ENCODE peak calls at places on chromosomes 4 and X, in seven cellular contexts. E is LoVo, W is HEK293T, S is astrocyte, H is renal cortical epithelial cell, A is sciatic nerve, B is tibial artery. T is an unnamed sample.

GRCh38 chr4:82774711-82775171 is 23.9 kb downstream of the SCD5 start:
- DNase-seq in S (peak; percentile 85), H (peak; percentile 93), E (no peak), A (no peak), B (no peak), W (no peak), T (peak; percentile 87)

GRCh38 chr4:16684083-16684482 is 214.4 kb downstream of the LDB2 start:
- DNase-seq in B (no peak), W (no peak), E (no peak), S (peak; percentile 64), A (no peak), H (no peak), T (peak; percentile 66)

GRCh38 chr4:23234716-23235115 is 542.0 kb downstream of the GBA3 start:
- DNase-seq in H (peak; percentile 83), B (no peak), W (no peak), S (peak; percentile 60), E (no peak), A (no peak), T (peak; percentile 67)

GRCh38 chrX:104084534-104085277 is 8.7 kb upstream of the TMSB15C start:
- DNase-seq in E (no peak), B (no peak), H (no peak), W (no peak), A (no peak), S (no peak), T (no peak)

GRCh38 chrX:70001269-70001668 is 48.5 kb downstream of the AWAT2 start:
- DNase-seq in H (no peak), A (no peak), B (no peak), E (no peak), S (no peak), W (no peak), T (no peak)

GRCh38 chr4:76250962-76251361 is 559 bp upstream of the FAM47E start:
- DNase-seq in S (no peak), W (no peak), A (no peak), H (no peak), E (no peak), B (no peak), T (peak; percentile 1)

GRCh38 chrX:129654652-129655546 is at the start of gene APLN:
- DNase-seq in H (no peak), A (peak; percentile 80), E (peak; percentile 5), S (peak; percentile 17), W (peak; percentile 68), B (peak; percentile 72), T (peak; percentile 42)

GRCh38 chr4:155570661-155571060 is 96.0 kb upstream of the GUCY1A1 start:
- DNase-seq in B (no peak), E (no peak), H (no peak), A (no peak), W (no peak), S (no peak), T (no peak)

GRCh38 chr4:110527156-110527555 is 51.2 kb downstream of the ENPEP start:
- DNase-seq in H (no peak), B (no peak), E (no peak), A (no peak), S (no peak), W (no peak), T (no peak)

GRCh38 chr4:180363817-180364216 is 1879.4 kb upstream of the TENM3 start:
- DNase-seq in S (no peak), W (no peak), E (no peak), B (no peak), H (no peak), A (no peak), T (no peak)

GRCh38 chr4:86685401-86685800 is 91.3 kb downstream of the PTPN13 start:
- DNase-seq in W (no peak), A (no peak), H (peak; percentile 51), S (peak; percentile 5), B (no peak), E (peak; percentile 16), T (peak; percentile 49)

GRCh38 chr4:673349-674091 is 556 bp downstream of the ATP5ME start:
- DNase-seq in S (no peak), B (no peak), W (peak; percentile 51), A (no peak), E (no peak), H (no peak), T (no peak)

GRCh38 chrX:17560385-17560784 is 176.9 kb upstream of the SCML1 start:
- DNase-seq in H (no peak), A (no peak), W (no peak), S (no peak), E (no peak), B (no peak), T (no peak)

GRCh38 chr4:169009281-169010124 is 552 bp downstream of the CBR4 start:
- DNase-seq in H (peak; percentile 33), E (peak; percentile 49), A (peak; percentile 81), S (peak; percentile 35), W (peak; percentile 51), B (peak; percentile 79), T (peak; percentile 70)

GRCh38 chr4:132275583-132276121 is 873.4 kb upstream of the PCDH10 start:
- DNase-seq in E (no peak), S (no peak), W (no peak), B (no peak), H (peak; percentile 2), A (no peak), T (no peak)

GRCh38 chr4:68907788-68908700 is 43.6 kb downstream of the UGT2A3 start:
- DNase-seq in E (no peak), A (no peak), W (no peak), S (no peak), B (no peak), H (peak; percentile 45), T (peak; percentile 5)

GRCh38 chr4:2462218-2462991 is 6.5 kb upstream of the RNF4 start:
- DNase-seq in B (peak; percentile 75), S (peak; percentile 69), H (peak; percentile 11), W (peak; percentile 78), E (peak; percentile 61), A (peak; percentile 74), T (peak; percentile 75)

GRCh38 chr4:6972375-6972650 is 62.7 kb downstream of the TBC1D14 start:
- DNase-seq in S (no peak), B (no peak), A (no peak), H (no peak), W (no peak), E (no peak), T (no peak)

GRCh38 chr4:85039526-85039925 is 73.0 kb upstream of the WDFY3 start:
- DNase-seq in A (no peak), S (peak; percentile 22), B (no peak), H (peak; percentile 86), W (no peak), E (peak; percentile 79), T (peak; percentile 47)

GRCh38 chr4:42371306-42372063 is 25.8 kb upstream of the SHISA3 start:
- DNase-seq in A (no peak), B (no peak), E (peak; percentile 27), S (peak; percentile 35), H (peak; percentile 78), W (peak; percentile 21), T (peak; percentile 85)

GRCh38 chr4:145538636-145539035 is 57.0 kb downstream of the SMAD1 start:
- DNase-seq in E (no peak), B (no peak), W (no peak), A (no peak), S (no peak), H (peak; percentile 58), T (no peak)

GRCh38 chr4:186657766-186658165 is 65.9 kb downstream of the FAT1 start:
- DNase-seq in A (no peak), S (peak; percentile 62), W (no peak), B (no peak), H (no peak), E (no peak), T (no peak)

T was measured in fibroblast of lung.